ENCODE peak calls at places on chromosomes 2 and 18, in four cellular contexts. D is SK-N-DZ; H is activated T-cell treated with anti-CD3 and anti-CD28 coated beads, Interleukin-2, amount 50 U/mL, for 48 hours; Q is nephron progenitor cell. Z is an unnamed sample.

GRCh38 chr2:28915939-28916338 is 21.5 kb downstream of the WDR43 start:
- DNase-seq in H (no peak), D (no peak), Q (no peak), Z (no peak)

GRCh38 chr18:78971511-78972245 is 7.9 kb upstream of the SALL3 start:
- DNase-seq in Q (no peak), D (no peak), H (no peak), Z (no peak)

GRCh38 chr2:71620116-71620515 is 166.8 kb downstream of the DYSF start:
- DNase-seq in Q (no peak), H (peak), D (no peak), Z (no peak)

GRCh38 chr2:74715071-74715791 is 61.2 kb downstream of the SEMA4F start:
- DNase-seq in H (peak), D (peak), Q (peak), Z (peak)

GRCh38 chr2:219119422-219120043 is 41.1 kb downstream of the NHEJ1 start:
- DNase-seq in H (peak), Q (peak), D (peak), Z (peak)

GRCh38 chr2:60517441-60517840 is 36.0 kb downstream of the BCL11A start:
- DNase-seq in D (no peak), Q (no peak), H (no peak), Z (no peak)

GRCh38 chr2:16566701-16567100 is 98.9 kb downstream of the CYRIA start:
- DNase-seq in D (peak), H (no peak), Q (no peak), Z (no peak)

GRCh38 chr2:226585130-226585561 is 214.5 kb downstream of the IRS1 start:
- DNase-seq in D (no peak), H (no peak), Q (no peak), Z (no peak)

GRCh38 chr2:135198481-135198880 is 146.4 kb downstream of the RAB3GAP1 start:
- DNase-seq in H (no peak), Q (no peak), D (no peak), Z (no peak)

GRCh38 chr18:36066001-36066400 is 1.4 kb downstream of the RPRD1A start:
- DNase-seq in H (no peak), D (no peak), Q (no peak), Z (no peak)

GRCh38 chr2:217937446-217937845 is 65.3 kb downstream of the TNS1 start:
- DNase-seq in H (no peak), Q (no peak), D (no peak), Z (no peak)

GRCh38 chr2:100813527-100813926 is 6.4 kb upstream of the NPAS2 start:
- DNase-seq in H (no peak), Q (no peak), D (no peak), Z (no peak)

GRCh38 chr2:101692037-101692436 is 5.5 kb upstream of the MAP4K4 start:
- DNase-seq in Q (no peak), H (no peak), D (no peak), Z (no peak)

GRCh38 chr2:151637284-151637781 is 96.9 kb downstream of the NEB start:
- DNase-seq in Q (no peak), H (peak), D (no peak), Z (no peak)

GRCh38 chr2:203002054-203002821 is 12.4 kb upstream of the NBEAL1 start:
- DNase-seq in Q (no peak), H (no peak), D (no peak), Z (no peak)

GRCh38 chr2:238129166-238130010 is 9.1 kb upstream of the KLHL30 start:
- DNase-seq in Q (no peak), D (no peak), H (no peak), Z (no peak)

GRCh38 chr18:79496978-79497637 is 101.4 kb downstream of the NFATC1 start:
- DNase-seq in Q (no peak), H (no peak), D (peak), Z (no peak)

GRCh38 chr18:77657651-77658308 is 408.1 kb downstream of the GALR1 start:
- DNase-seq in Q (no peak), H (no peak), D (no peak), Z (no peak)

GRCh38 chr18:27847412-27847811 is 329.5 kb downstream of the CDH2 start:
- DNase-seq in D (no peak), H (no peak), Q (no peak), Z (no peak)

GRCh38 chr18:58942486-58942885 is 77.8 kb downstream of the ZNF532 start:
- DNase-seq in H (no peak), D (no peak), Q (no peak), Z (no peak)

GRCh38 chr2:233965032-233965614 is 48.0 kb downstream of the TRPM8 start:
- DNase-seq in H (no peak), D (no peak), Q (no peak), Z (peak)

GRCh38 chr2:69036926-69037325 is 23.9 kb downstream of the ANTXR1 start:
- DNase-seq in D (no peak), H (no peak), Q (no peak), Z (no peak)

GRCh38 chr2:68589963-68590362 is 53.4 kb upstream of the PROKR1 start:
- DNase-seq in Q (no peak), H (no peak), D (no peak), Z (no peak)

GRCh38 chr2:143686585-143687164 is 557.5 kb downstream of the ARHGAP15 start:
- DNase-seq in H (no peak), Q (no peak), D (peak), Z (peak)

GRCh38 chr2:216775043-216775453 is 79.7 kb upstream of the IGFBP5 start:
- DNase-seq in D (peak), H (no peak), Q (peak), Z (no peak)

GRCh38 chr2:11368059-11368572 is 23.7 kb upstream of the ROCK2 start:
- DNase-seq in Q (no peak), H (no peak), D (no peak), Z (no peak)

GRCh38 chr2:241412144-241412543 is 56.1 kb downstream of the FARP2 start:
- DNase-seq in D (no peak), H (no peak), Q (no peak), Z (no peak)

GRCh38 chr2:39399570-39399969 is 37.5 kb downstream of the MAP4K3 start:
- DNase-seq in H (no peak), Q (no peak), D (no peak), Z (no peak)